ENCODE peak calls at places on chromosomes 11 and 22, in seven cellular contexts. G is K562, W is GM12891, M is H1, Q is HepG2, B is GM12878, C is GM12892. D is an unnamed sample.

GRCh38 chr22:41919357-41920224 is 4.7 kb upstream of the SHISA8 start:
- DNase-seq in Q (no peak), B (peak), C (peak), G (peak), M (peak), W (peak), D (peak)

GRCh38 chr11:76424891-76425290 is 19.9 kb upstream of the EMSY start:
- DNase-seq in G (no peak), C (no peak), Q (no peak), W (no peak), B (no peak), M (no peak), D (no peak)

GRCh38 chr11:13207270-13207664 is 70.3 kb upstream of the BMAL1 start:
- DNase-seq in B (no peak), G (no peak), M (no peak), C (no peak), Q (no peak), W (no peak), D (no peak)

GRCh38 chr11:107176148-107177105 is 158.2 kb upstream of the GUCY1A2 start:
- DNase-seq in Q (no peak), G (no peak), W (no peak), M (no peak), B (no peak), C (no peak), D (no peak)

GRCh38 chr22:23984430-23984829 is 4.5 kb downstream of the GSTT2 start:
- DNase-seq in M (no peak), G (no peak), W (no peak), B (no peak), C (no peak), Q (no peak), D (peak)

GRCh38 chr11:105071060-105071732 is 26.1 kb upstream of the CARD16 start:
- DNase-seq in C (no peak), B (no peak), M (no peak), W (no peak), G (no peak), Q (no peak), D (no peak)

GRCh38 chr11:28139848-28140415 is 31.7 kb downstream of the METTL15 start:
- DNase-seq in C (no peak), W (no peak), M (no peak), G (no peak), Q (no peak), B (no peak), D (no peak)

GRCh38 chr22:30782613-30783012 is 87.9 kb downstream of the OSBP2 start:
- DNase-seq in C (no peak), Q (peak), M (no peak), W (no peak), B (no peak), G (no peak), D (no peak)

GRCh38 chr11:16917941-16918340 is 96.3 kb downstream of the PLEKHA7 start:
- DNase-seq in W (no peak), B (no peak), Q (no peak), C (no peak), M (no peak), G (no peak), D (no peak)

GRCh38 chr22:46108564-46109473 is 41.5 kb upstream of the PPARA start:
- DNase-seq in M (no peak), Q (peak), W (no peak), G (peak), B (no peak), C (no peak), D (peak)

GRCh38 chr11:18700872-18701271 is 2.3 kb downstream of the TMEM86A start:
- DNase-seq in Q (no peak), W (no peak), B (no peak), G (no peak), M (no peak), C (no peak), D (no peak)

GRCh38 chr22:31882971-31883370 is 61.4 kb upstream of the YWHAH start:
- DNase-seq in G (no peak), Q (no peak), W (no peak), B (no peak), M (no peak), C (no peak), D (no peak)

GRCh38 chr11:32781721-32782120 is 12.7 kb downstream of the CCDC73 start:
- DNase-seq in G (no peak), W (no peak), Q (no peak), M (no peak), C (no peak), B (no peak), D (no peak)

GRCh38 chr11:68312117-68312779 is at the start of gene LRP5:
- DNase-seq in B (no peak), C (peak), G (peak), W (peak), Q (no peak), M (no peak), D (peak)
- TF ChIP-seq TAF1 in B (no peak), C (no peak), G (no peak), W (no peak), Q (no peak), M (no peak), D (no peak)

GRCh38 chr22:49322861-49323622 is 504.6 kb downstream of the BRD1 start:
- DNase-seq in W (no peak), C (no peak), B (no peak), Q (no peak), M (no peak), G (no peak), D (peak)

GRCh38 chr22:49326558-49326957 is 501.1 kb downstream of the BRD1 start:
- DNase-seq in B (no peak), C (no peak), G (no peak), W (no peak), M (no peak), Q (no peak), D (no peak)

GRCh38 chr22:49323751-49324415 is 503.8 kb downstream of the BRD1 start:
- DNase-seq in C (no peak), W (no peak), G (no peak), B (no peak), M (no peak), Q (no peak), D (no peak)

GRCh38 chr22:49325531-49326395 is 501.9 kb downstream of the BRD1 start:
- DNase-seq in M (no peak), W (no peak), C (no peak), G (no peak), Q (no peak), B (no peak), D (no peak)

GRCh38 chr22:49324527-49325491 is 502.9 kb downstream of the BRD1 start:
- DNase-seq in M (no peak), Q (no peak), B (no peak), C (no peak), G (no peak), W (no peak), D (peak)
- TF ChIP-seq TAF1 in M (no peak), Q (no peak), B (no peak), C (no peak), G (no peak), W (no peak), D (no peak)

GRCh38 chr11:103631841-103632240 is 404.6 kb upstream of the DDI1 start:
- DNase-seq in C (no peak), B (no peak), W (no peak), Q (no peak), G (no peak), M (no peak), D (no peak)
- TF ChIP-seq TAF1 in C (no peak), B (no peak), W (no peak), Q (no peak), G (no peak), M (no peak), D (no peak)

DNA sequence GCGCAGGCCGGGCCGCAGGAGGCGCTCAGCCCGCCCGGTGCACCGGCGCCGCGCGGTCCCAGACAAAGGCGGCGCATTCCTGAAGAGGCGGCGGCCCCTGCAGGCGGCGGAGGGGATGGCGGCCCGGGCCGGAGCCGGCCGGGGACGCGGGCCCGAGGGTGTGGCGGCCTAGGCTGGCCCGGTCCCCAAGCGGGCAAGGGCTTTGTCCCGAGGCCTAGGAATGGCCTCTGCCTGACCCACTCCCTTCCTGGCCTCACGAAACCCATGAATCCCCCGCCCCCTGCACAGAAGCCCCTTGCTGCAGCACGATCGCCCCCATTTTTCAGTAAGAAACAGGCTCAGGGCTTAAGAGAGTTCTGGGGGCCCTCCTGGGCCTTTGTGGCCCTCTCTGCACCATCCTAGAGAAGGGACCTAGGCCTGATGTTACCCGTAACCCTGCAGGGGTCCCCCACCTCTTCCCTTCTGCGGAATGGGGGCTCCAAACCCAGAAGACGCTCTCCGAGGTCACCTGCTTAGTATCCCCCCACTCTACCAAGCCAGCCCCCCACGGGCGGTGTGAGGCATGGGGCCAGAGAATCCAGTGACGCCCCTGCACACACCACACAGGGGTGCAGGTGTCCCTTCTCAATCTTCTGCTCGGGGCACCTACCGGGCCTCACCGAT is 363 bp upstream of the RTN4R start:
- DNase-seq in W (peak), B (no peak), Q (peak), G (peak), M (no peak), C (peak), D (peak)
- TF ChIP-seq TAF1 in W (no peak), B (no peak), Q (no peak), G (no peak), M (no peak), C (no peak), D (no peak)

GRCh38 chr11:117194267-117194666 is 4.9 kb upstream of the TAGLN start:
- DNase-seq in Q (no peak), B (no peak), G (no peak), M (no peak), C (no peak), W (no peak), D (no peak)
- TF ChIP-seq TAF1 in Q (no peak), B (no peak), G (no peak), M (no peak), C (no peak), W (no peak), D (no peak)

DNA sequence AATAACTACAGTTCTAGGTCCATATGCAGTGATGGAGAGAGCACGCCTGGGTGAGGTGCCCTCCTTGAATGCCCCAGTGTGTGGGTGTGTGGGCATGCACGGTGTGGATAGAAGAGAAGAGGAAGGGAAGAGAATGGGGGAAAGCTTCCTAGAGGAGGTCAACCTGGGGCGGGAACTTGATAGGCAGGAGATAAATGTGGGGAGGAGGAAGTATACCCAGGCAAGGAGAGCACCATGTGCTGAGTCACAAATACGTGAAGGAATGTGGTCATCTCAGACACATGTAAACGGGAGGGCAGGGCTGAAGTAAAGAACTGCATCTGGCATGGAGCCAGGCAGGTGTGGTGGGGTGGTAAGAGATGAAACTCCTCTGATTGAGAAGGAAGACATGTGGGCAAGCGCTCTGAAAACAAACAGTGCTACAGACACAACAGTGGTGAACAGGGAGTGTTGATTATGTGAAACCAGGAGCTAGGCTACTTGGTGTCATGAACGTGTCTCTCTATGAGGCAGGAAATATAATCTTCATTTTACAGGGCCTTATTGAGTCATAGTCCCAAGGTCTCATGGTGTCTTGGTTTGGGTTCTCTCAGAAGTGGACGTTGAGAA is 61.5 kb upstream of the EED start:
- DNase-seq in Q (no peak), M (no peak), B (peak), C (no peak), W (no peak), G (peak), D (no peak)
- TF ChIP-seq TAF1 in Q (no peak), M (no peak), B (no peak), C (no peak), W (no peak), G (no peak), D (no peak)

GRCh38 chr11:44623321-44623715 is 57.9 kb downstream of the CD82 start:
- DNase-seq in M (no peak), B (no peak), Q (no peak), G (no peak), W (no peak), C (peak), D (no peak)
- TF ChIP-seq TAF1 in M (no peak), B (no peak), Q (no peak), G (no peak), W (no peak), C (no peak), D (no peak)

DNA sequence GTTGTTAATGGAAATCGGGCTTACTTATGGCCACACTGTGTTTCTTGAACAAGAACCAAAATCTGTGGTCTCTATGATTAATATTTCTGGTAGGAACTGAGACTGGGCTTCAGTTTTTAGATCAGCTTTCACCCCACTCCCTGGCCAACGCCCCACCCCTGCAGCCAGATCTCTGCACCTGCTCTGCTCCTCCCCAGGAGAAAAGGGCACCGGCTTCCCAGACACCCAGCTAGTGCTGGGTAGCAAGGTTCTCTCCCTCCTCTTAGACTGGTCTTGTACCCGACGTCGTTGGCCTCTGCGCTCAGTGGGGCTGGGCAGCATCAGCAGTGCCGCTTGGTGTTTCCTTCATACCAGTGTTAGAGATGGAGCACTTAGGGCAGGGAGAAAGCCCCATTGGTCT is 17.0 kb upstream of the CTTN start:
- DNase-seq in W (no peak), C (no peak), Q (no peak), B (no peak), M (no peak), G (no peak), D (no peak)
- TF ChIP-seq TAF1 in W (no peak), C (no peak), Q (no peak), B (no peak), M (no peak), G (no peak), D (no peak)

GRCh38 chr22:40582063-40582462 is 54.5 kb downstream of the MRTFA start:
- DNase-seq in Q (no peak), C (no peak), W (no peak), M (no peak), G (no peak), B (no peak), D (no peak)

GRCh38 chr22:40583058-40583741 is 53.3 kb downstream of the MRTFA start:
- DNase-seq in G (no peak), Q (no peak), C (peak), M (no peak), B (no peak), W (peak), D (no peak)

GRCh38 chr22:40580631-40581030 is 55.9 kb downstream of the MRTFA start:
- DNase-seq in Q (no peak), W (no peak), C (no peak), B (no peak), G (no peak), M (no peak), D (no peak)

GRCh38 chr22:40572976-40573375 is 63.5 kb downstream of the MRTFA start:
- DNase-seq in B (no peak), G (no peak), Q (no peak), W (no peak), C (no peak), M (no peak), D (no peak)

DNA sequence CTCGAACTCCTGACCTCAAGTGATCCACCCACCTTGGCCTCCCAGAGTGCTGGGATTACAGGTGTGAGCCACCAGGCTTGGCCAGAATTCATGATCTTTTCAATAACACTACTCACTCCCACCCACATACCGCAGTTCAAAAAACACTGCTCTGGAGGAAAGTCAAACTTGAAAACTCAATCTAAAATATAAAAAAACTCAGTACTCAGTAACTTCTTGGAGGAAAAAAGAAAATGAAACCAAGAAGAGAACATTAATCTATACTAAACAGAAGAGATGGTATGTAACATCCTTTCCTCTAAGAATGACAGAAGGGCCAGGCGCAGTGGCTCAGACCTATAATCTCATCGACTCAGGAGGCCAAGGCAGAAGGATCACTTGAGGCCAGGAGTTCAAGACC is 58.3 kb downstream of the MRTFA start:
- DNase-seq in C (no peak), Q (no peak), M (no peak), B (no peak), G (no peak), W (no peak), D (no peak)
- TF ChIP-seq TAF1 in C (no peak), Q (no peak), M (no peak), B (no peak), G (no peak), W (no peak), D (no peak)

DNA sequence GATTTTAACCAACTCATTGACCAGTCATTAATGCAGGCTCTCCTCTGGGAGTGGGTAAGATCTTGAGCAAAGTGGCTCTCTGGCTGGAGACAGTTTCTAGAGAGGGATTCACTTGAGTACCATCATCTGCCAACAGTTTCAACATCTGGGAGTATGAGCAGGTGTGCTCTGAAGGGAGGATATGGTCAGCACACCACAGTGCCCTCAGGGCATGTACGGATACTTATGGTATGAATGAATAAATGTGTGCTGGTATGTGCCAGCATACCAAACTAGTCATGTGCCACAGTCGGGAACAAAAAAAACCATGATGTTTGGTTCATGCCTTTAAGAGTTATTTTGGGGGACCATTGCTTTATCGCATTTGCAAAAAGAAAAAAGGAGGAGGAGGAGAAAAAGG is 1197.5 kb upstream of the TENM4 start:
- DNase-seq in M (no peak), W (no peak), C (no peak), B (no peak), G (no peak), Q (no peak), D (no peak)
- TF ChIP-seq TAF1 in M (no peak), W (no peak), C (no peak), B (no peak), G (no peak), Q (no peak), D (no peak)